ENCODE peak calls at places on chromosome 9, in seven cellular contexts. One of them, this sample, is unnamed.

GRCh38 chr9:123299558-123300126 is 31.3 kb upstream of the STRBP start:
- DNase-seq in H7: no peak
- DNase-seq in left cardiac atrium: no peak
- DNase-seq in K562: peak
- DNase-seq in activated B cell treated with CpG ODN at 0.5 μM for 24 hours: no peak
- DNase-seq in Caco-2: no peak
- DNase-seq in cardiac muscle cell: no peak
- DNase-seq in this sample: no peak

GRCh38 chr9:87260171-87260570 is 237.5 kb upstream of the DAPK1 start:
- DNase-seq in H7: no peak
- DNase-seq in left cardiac atrium: no peak
- DNase-seq in K562: no peak
- DNase-seq in activated B cell treated with CpG ODN at 0.5 μM for 24 hours: no peak
- DNase-seq in Caco-2: no peak
- DNase-seq in cardiac muscle cell: no peak
- DNase-seq in this sample: no peak

GRCh38 chr9:136840140-136840876 is 2.0 kb upstream of the AJM1 start:
- DNase-seq in H7: peak
- DNase-seq in left cardiac atrium: no peak
- DNase-seq in K562: peak
- DNase-seq in activated B cell treated with CpG ODN at 0.5 μM for 24 hours: no peak
- DNase-seq in Caco-2: no peak
- DNase-seq in cardiac muscle cell: no peak
- DNase-seq in this sample: peak

GRCh38 chr9:131266301-131267229 is 9.7 kb downstream of the FAM78A start:
- DNase-seq in H7: peak
- DNase-seq in left cardiac atrium: no peak
- DNase-seq in K562: peak
- DNase-seq in activated B cell treated with CpG ODN at 0.5 μM for 24 hours: no peak
- DNase-seq in Caco-2: no peak
- DNase-seq in cardiac muscle cell: no peak
- DNase-seq in this sample: no peak

GRCh38 chr9:115548826-115549225 is 430.9 kb upstream of the TNC start:
- DNase-seq in H7: no peak
- DNase-seq in left cardiac atrium: no peak
- DNase-seq in K562: no peak
- DNase-seq in activated B cell treated with CpG ODN at 0.5 μM for 24 hours: no peak
- DNase-seq in Caco-2: no peak
- DNase-seq in cardiac muscle cell: peak
- DNase-seq in this sample: no peak

GRCh38 chr9:79577969-79578723 is 6.4 kb downstream of the TLE4 start:
- DNase-seq in H7: no peak
- DNase-seq in left cardiac atrium: no peak
- DNase-seq in K562: no peak
- DNase-seq in activated B cell treated with CpG ODN at 0.5 μM for 24 hours: no peak
- DNase-seq in Caco-2: no peak
- DNase-seq in cardiac muscle cell: no peak
- DNase-seq in this sample: no peak

GRCh38 chr9:121709798-121710197 is 58.4 kb downstream of the DAB2IP start:
- DNase-seq in H7: no peak
- DNase-seq in left cardiac atrium: no peak
- DNase-seq in K562: no peak
- DNase-seq in activated B cell treated with CpG ODN at 0.5 μM for 24 hours: no peak
- DNase-seq in Caco-2: no peak
- DNase-seq in cardiac muscle cell: no peak
- DNase-seq in this sample: no peak

GRCh38 chr9:20728493-20729220 is 44.6 kb downstream of the FOCAD start:
- DNase-seq in H7: no peak
- DNase-seq in left cardiac atrium: no peak
- DNase-seq in K562: no peak
- DNase-seq in activated B cell treated with CpG ODN at 0.5 μM for 24 hours: no peak
- DNase-seq in Caco-2: no peak
- DNase-seq in cardiac muscle cell: peak
- DNase-seq in this sample: no peak

GRCh38 chr9:134099123-134099761 is 31.4 kb upstream of the BRD3 start:
- DNase-seq in H7: peak
- DNase-seq in left cardiac atrium: no peak
- DNase-seq in K562: peak
- DNase-seq in activated B cell treated with CpG ODN at 0.5 μM for 24 hours: peak
- DNase-seq in Caco-2: peak
- DNase-seq in cardiac muscle cell: peak
- DNase-seq in this sample: no peak

GRCh38 chr9:127277099-127277498 is 12.5 kb downstream of the GARNL3 start:
- DNase-seq in H7: no peak
- DNase-seq in left cardiac atrium: no peak
- DNase-seq in K562: no peak
- DNase-seq in activated B cell treated with CpG ODN at 0.5 μM for 24 hours: no peak
- DNase-seq in Caco-2: no peak
- DNase-seq in cardiac muscle cell: no peak
- DNase-seq in this sample: no peak

GRCh38 chr9:92291577-92291976 is 1.9 kb downstream of the IARS1 start:
- DNase-seq in H7: no peak
- DNase-seq in left cardiac atrium: no peak
- DNase-seq in K562: no peak
- DNase-seq in activated B cell treated with CpG ODN at 0.5 μM for 24 hours: no peak
- DNase-seq in Caco-2: no peak
- DNase-seq in cardiac muscle cell: no peak
- DNase-seq in this sample: no peak

GRCh38 chr9:78900500-78900899 is 603.6 kb downstream of the PSAT1 start:
- DNase-seq in H7: no peak
- DNase-seq in left cardiac atrium: no peak
- DNase-seq in K562: no peak
- DNase-seq in activated B cell treated with CpG ODN at 0.5 μM for 24 hours: no peak
- DNase-seq in Caco-2: no peak
- DNase-seq in cardiac muscle cell: peak
- DNase-seq in this sample: no peak

GRCh38 chr9:14212697-14213420 is 101.1 kb downstream of the NFIB start:
- DNase-seq in H7: no peak
- DNase-seq in left cardiac atrium: no peak
- DNase-seq in K562: no peak
- DNase-seq in activated B cell treated with CpG ODN at 0.5 μM for 24 hours: no peak
- DNase-seq in Caco-2: no peak
- DNase-seq in cardiac muscle cell: no peak
- DNase-seq in this sample: no peak

GRCh38 chr9:136222896-136223266 is 18.0 kb upstream of the LHX3 start:
- DNase-seq in H7: no peak
- DNase-seq in left cardiac atrium: no peak
- DNase-seq in K562: no peak
- DNase-seq in activated B cell treated with CpG ODN at 0.5 μM for 24 hours: no peak
- DNase-seq in Caco-2: no peak
- DNase-seq in cardiac muscle cell: no peak
- DNase-seq in this sample: no peak

GRCh38 chr9:72599874-72600534 is 78.6 kb downstream of the TMC1 start:
- DNase-seq in H7: no peak
- DNase-seq in left cardiac atrium: no peak
- DNase-seq in K562: no peak
- DNase-seq in activated B cell treated with CpG ODN at 0.5 μM for 24 hours: no peak
- DNase-seq in Caco-2: no peak
- DNase-seq in cardiac muscle cell: no peak
- DNase-seq in this sample: no peak

GRCh38 chr9:114682846-114683245 is 854 bp upstream of the TEX48 start:
- DNase-seq in H7: no peak
- DNase-seq in left cardiac atrium: no peak
- DNase-seq in K562: no peak
- DNase-seq in activated B cell treated with CpG ODN at 0.5 μM for 24 hours: no peak
- DNase-seq in Caco-2: no peak
- DNase-seq in cardiac muscle cell: no peak
- DNase-seq in this sample: no peak

This sample was measured in NCI-H2227 treated with DMSO at 0.1 percent for 48 hours.